ENCODE peak calls at places on chromosome 9, in nine cellular contexts. One of them, this sample, is unnamed.

GRCh38 chr9:122213589-122214413 is 15.0 kb downstream of the LHX6 start:
- DNase-seq in H1: peak
- DNase-seq in fibroblast of the aortic adventitia: no peak
- DNase-seq in Jurkat, Clone E6-1: peak
- DNase-seq in NCI-H1092 treated with DMSO at 0.1 percent for 48 hours: peak
- DNase-seq in endothelial cell: peak
- DNase-seq in cerebellar cortex: no peak
- DNase-seq in HT-29: no peak
- DNase-seq in astrocyte of the hippocampus: peak
- DNase-seq in this sample: peak

GRCh38 chr9:112754578-112754977 is 4.0 kb downstream of the SNX30 start:
- DNase-seq in H1: peak
- DNase-seq in fibroblast of the aortic adventitia: peak
- DNase-seq in Jurkat, Clone E6-1: peak
- DNase-seq in NCI-H1092 treated with DMSO at 0.1 percent for 48 hours: no peak
- DNase-seq in endothelial cell: no peak
- DNase-seq in cerebellar cortex: no peak
- DNase-seq in HT-29: no peak
- DNase-seq in astrocyte of the hippocampus: peak
- DNase-seq in this sample: no peak

GRCh38 chr9:129111143-129111761 is at the start of gene PTPA:
- DNase-seq in H1: peak
- DNase-seq in fibroblast of the aortic adventitia: peak
- DNase-seq in Jurkat, Clone E6-1: peak
- DNase-seq in NCI-H1092 treated with DMSO at 0.1 percent for 48 hours: peak
- DNase-seq in endothelial cell: peak
- DNase-seq in cerebellar cortex: peak
- DNase-seq in HT-29: peak
- DNase-seq in astrocyte of the hippocampus: peak
- DNase-seq in this sample: peak

GRCh38 chr9:132863096-132863495 is 15.0 kb downstream of the AK8 start:
- DNase-seq in H1: no peak
- DNase-seq in fibroblast of the aortic adventitia: no peak
- DNase-seq in Jurkat, Clone E6-1: no peak
- DNase-seq in NCI-H1092 treated with DMSO at 0.1 percent for 48 hours: no peak
- DNase-seq in endothelial cell: no peak
- DNase-seq in cerebellar cortex: no peak
- DNase-seq in HT-29: no peak
- DNase-seq in astrocyte of the hippocampus: no peak
- DNase-seq in this sample: no peak

GRCh38 chr9:89576404-89576824 is 28.4 kb upstream of the GADD45G start:
- DNase-seq in H1: no peak
- DNase-seq in fibroblast of the aortic adventitia: peak
- DNase-seq in Jurkat, Clone E6-1: peak
- DNase-seq in NCI-H1092 treated with DMSO at 0.1 percent for 48 hours: peak
- DNase-seq in endothelial cell: no peak
- DNase-seq in cerebellar cortex: peak
- DNase-seq in HT-29: peak
- DNase-seq in astrocyte of the hippocampus: peak
- DNase-seq in this sample: no peak

GRCh38 chr9:134914501-134914834 is 3.2 kb downstream of the FCN1 start:
- DNase-seq in H1: no peak
- DNase-seq in fibroblast of the aortic adventitia: no peak
- DNase-seq in Jurkat, Clone E6-1: no peak
- DNase-seq in NCI-H1092 treated with DMSO at 0.1 percent for 48 hours: no peak
- DNase-seq in endothelial cell: no peak
- DNase-seq in cerebellar cortex: no peak
- DNase-seq in HT-29: no peak
- DNase-seq in astrocyte of the hippocampus: no peak
- DNase-seq in this sample: no peak

GRCh38 chr9:83544002-83544698 is 5.9 kb upstream of the FRMD3 start:
- DNase-seq in H1: no peak
- DNase-seq in fibroblast of the aortic adventitia: peak
- DNase-seq in Jurkat, Clone E6-1: peak
- DNase-seq in NCI-H1092 treated with DMSO at 0.1 percent for 48 hours: peak
- DNase-seq in endothelial cell: peak
- DNase-seq in cerebellar cortex: peak
- DNase-seq in HT-29: peak
- DNase-seq in astrocyte of the hippocampus: peak
- DNase-seq in this sample: peak

GRCh38 chr9:95953986-95954385 is 78.5 kb downstream of the ERCC6L2 start:
- DNase-seq in H1: no peak
- DNase-seq in fibroblast of the aortic adventitia: no peak
- DNase-seq in Jurkat, Clone E6-1: no peak
- DNase-seq in NCI-H1092 treated with DMSO at 0.1 percent for 48 hours: no peak
- DNase-seq in endothelial cell: no peak
- DNase-seq in cerebellar cortex: no peak
- DNase-seq in HT-29: no peak
- DNase-seq in astrocyte of the hippocampus: no peak
- DNase-seq in this sample: no peak

GRCh38 chr9:28927711-28928110 is 1354.4 kb upstream of the C9orf72 start:
- DNase-seq in H1: no peak
- DNase-seq in fibroblast of the aortic adventitia: no peak
- DNase-seq in Jurkat, Clone E6-1: no peak
- DNase-seq in NCI-H1092 treated with DMSO at 0.1 percent for 48 hours: no peak
- DNase-seq in endothelial cell: no peak
- DNase-seq in cerebellar cortex: no peak
- DNase-seq in HT-29: no peak
- DNase-seq in astrocyte of the hippocampus: no peak
- DNase-seq in this sample: no peak

GRCh38 chr9:17556935-17557334 is 21.9 kb upstream of the SH3GL2 start:
- DNase-seq in H1: no peak
- DNase-seq in fibroblast of the aortic adventitia: no peak
- DNase-seq in Jurkat, Clone E6-1: no peak
- DNase-seq in NCI-H1092 treated with DMSO at 0.1 percent for 48 hours: no peak
- DNase-seq in endothelial cell: no peak
- DNase-seq in cerebellar cortex: no peak
- DNase-seq in HT-29: no peak
- DNase-seq in astrocyte of the hippocampus: no peak
- DNase-seq in this sample: no peak

GRCh38 chr9:106535439-106535838 is 327.5 kb upstream of the ZNF462 start:
- DNase-seq in H1: no peak
- DNase-seq in fibroblast of the aortic adventitia: no peak
- DNase-seq in Jurkat, Clone E6-1: no peak
- DNase-seq in NCI-H1092 treated with DMSO at 0.1 percent for 48 hours: no peak
- DNase-seq in endothelial cell: peak
- DNase-seq in cerebellar cortex: no peak
- DNase-seq in HT-29: no peak
- DNase-seq in astrocyte of the hippocampus: peak
- DNase-seq in this sample: no peak

GRCh38 chr9:87596862-87597261 is 99.2 kb downstream of the DAPK1 start:
- DNase-seq in H1: no peak
- DNase-seq in fibroblast of the aortic adventitia: no peak
- DNase-seq in Jurkat, Clone E6-1: no peak
- DNase-seq in NCI-H1092 treated with DMSO at 0.1 percent for 48 hours: no peak
- DNase-seq in endothelial cell: no peak
- DNase-seq in cerebellar cortex: no peak
- DNase-seq in HT-29: no peak
- DNase-seq in astrocyte of the hippocampus: peak
- DNase-seq in this sample: no peak

GRCh38 chr9:93346240-93347112 is 105.0 kb upstream of the FAM120A start:
- DNase-seq in H1: no peak
- DNase-seq in fibroblast of the aortic adventitia: no peak
- DNase-seq in Jurkat, Clone E6-1: no peak
- DNase-seq in NCI-H1092 treated with DMSO at 0.1 percent for 48 hours: peak
- DNase-seq in endothelial cell: peak
- DNase-seq in cerebellar cortex: peak
- DNase-seq in HT-29: no peak
- DNase-seq in astrocyte of the hippocampus: peak
- DNase-seq in this sample: no peak

GRCh38 chr9:12538842-12539584 is 154.2 kb upstream of the TYRP1 start:
- DNase-seq in H1: no peak
- DNase-seq in fibroblast of the aortic adventitia: no peak
- DNase-seq in Jurkat, Clone E6-1: no peak
- DNase-seq in NCI-H1092 treated with DMSO at 0.1 percent for 48 hours: no peak
- DNase-seq in endothelial cell: no peak
- DNase-seq in cerebellar cortex: no peak
- DNase-seq in HT-29: no peak
- DNase-seq in astrocyte of the hippocampus: no peak
- DNase-seq in this sample: no peak

GRCh38 chr9:130891699-130892502 is 4.7 kb downstream of the QRFP start:
- DNase-seq in H1: no peak
- DNase-seq in fibroblast of the aortic adventitia: no peak
- DNase-seq in Jurkat, Clone E6-1: no peak
- DNase-seq in NCI-H1092 treated with DMSO at 0.1 percent for 48 hours: no peak
- DNase-seq in endothelial cell: no peak
- DNase-seq in cerebellar cortex: no peak
- DNase-seq in HT-29: no peak
- DNase-seq in astrocyte of the hippocampus: no peak
- DNase-seq in this sample: no peak

GRCh38 chr9:90100014-90100413 is 495.2 kb downstream of the GADD45G start:
- DNase-seq in H1: no peak
- DNase-seq in fibroblast of the aortic adventitia: peak
- DNase-seq in Jurkat, Clone E6-1: no peak
- DNase-seq in NCI-H1092 treated with DMSO at 0.1 percent for 48 hours: no peak
- DNase-seq in endothelial cell: no peak
- DNase-seq in cerebellar cortex: no peak
- DNase-seq in HT-29: no peak
- DNase-seq in astrocyte of the hippocampus: no peak
- DNase-seq in this sample: no peak

GRCh38 chr9:137607141-137607857 is 1.8 kb downstream of the ARRDC1 start:
- DNase-seq in H1: no peak
- DNase-seq in fibroblast of the aortic adventitia: no peak
- DNase-seq in Jurkat, Clone E6-1: no peak
- DNase-seq in NCI-H1092 treated with DMSO at 0.1 percent for 48 hours: no peak
- DNase-seq in endothelial cell: no peak
- DNase-seq in cerebellar cortex: no peak
- DNase-seq in HT-29: peak
- DNase-seq in astrocyte of the hippocampus: peak
- DNase-seq in this sample: no peak

GRCh38 chr9:138082918-138083636 is 205.5 kb downstream of the CACNA1B start:
- DNase-seq in H1: no peak
- DNase-seq in fibroblast of the aortic adventitia: no peak
- DNase-seq in Jurkat, Clone E6-1: no peak
- DNase-seq in NCI-H1092 treated with DMSO at 0.1 percent for 48 hours: no peak
- DNase-seq in endothelial cell: no peak
- DNase-seq in cerebellar cortex: no peak
- DNase-seq in HT-29: no peak
- DNase-seq in astrocyte of the hippocampus: no peak
- DNase-seq in this sample: no peak

GRCh38 chr9:133570681-133571080 is 36.2 kb downstream of the ADAMTSL2 start:
- DNase-seq in H1: no peak
- DNase-seq in fibroblast of the aortic adventitia: no peak
- DNase-seq in Jurkat, Clone E6-1: no peak
- DNase-seq in NCI-H1092 treated with DMSO at 0.1 percent for 48 hours: no peak
- DNase-seq in endothelial cell: no peak
- DNase-seq in cerebellar cortex: no peak
- DNase-seq in HT-29: no peak
- DNase-seq in astrocyte of the hippocampus: no peak
- DNase-seq in this sample: no peak

GRCh38 chr9:81589819-81590218 is 99.5 kb downstream of the TLE1 start:
- DNase-seq in H1: no peak
- DNase-seq in fibroblast of the aortic adventitia: no peak
- DNase-seq in Jurkat, Clone E6-1: no peak
- DNase-seq in NCI-H1092 treated with DMSO at 0.1 percent for 48 hours: no peak
- DNase-seq in endothelial cell: no peak
- DNase-seq in cerebellar cortex: no peak
- DNase-seq in HT-29: no peak
- DNase-seq in astrocyte of the hippocampus: no peak
- DNase-seq in this sample: no peak

GRCh38 chr9:38079410-38080105 is 10.5 kb upstream of the SHB start:
- DNase-seq in H1: no peak
- DNase-seq in fibroblast of the aortic adventitia: no peak
- DNase-seq in Jurkat, Clone E6-1: no peak
- DNase-seq in NCI-H1092 treated with DMSO at 0.1 percent for 48 hours: no peak
- DNase-seq in endothelial cell: no peak
- DNase-seq in cerebellar cortex: no peak
- DNase-seq in HT-29: no peak
- DNase-seq in astrocyte of the hippocampus: peak
- DNase-seq in this sample: no peak

GRCh38 chr9:82975176-82975575 is 87.8 kb downstream of the RASEF start:
- DNase-seq in H1: no peak
- DNase-seq in fibroblast of the aortic adventitia: no peak
- DNase-seq in Jurkat, Clone E6-1: no peak
- DNase-seq in NCI-H1092 treated with DMSO at 0.1 percent for 48 hours: no peak
- DNase-seq in endothelial cell: no peak
- DNase-seq in cerebellar cortex: no peak
- DNase-seq in HT-29: no peak
- DNase-seq in astrocyte of the hippocampus: no peak
- DNase-seq in this sample: no peak